ENCODE peak calls at places on chromosome 1, in six cellular contexts. O is dorsolateral prefrontal cortex, D is lower lobe of right lung, G is lung, F is GM12865, Z is fibroblast of villous mesenchyme. X is an unnamed sample.

GRCh38 chr1:56798053-56798471 is 21.1 kb downstream of the FYB2 start:
- DNase-seq in G (no peak), D (no peak), Z (no peak), O (no peak), F (no peak), X (peak; percentile 40)

GRCh38 chr1:167441222-167441621 is 77.1 kb downstream of the CD247 start:
- DNase-seq in G (no peak), O (no peak), F (no peak), Z (no peak), D (no peak), X (no peak)

GRCh38 chr1:166489670-166490436 is 323.1 kb upstream of the FAM78B start:
- DNase-seq in G (peak; percentile 30), Z (peak; percentile 63), D (peak; percentile 54), O (no peak), F (peak; percentile 88), X (peak; percentile 28)

GRCh38 chr1:52629021-52629643 is 3.8 kb upstream of the SHISAL2A start:
- DNase-seq in G (no peak), D (no peak), F (no peak), Z (no peak), O (peak; percentile 9), X (peak; percentile 13)

GRCh38 chr1:93394514-93394913 is 48.8 kb downstream of the DR1 start:
- DNase-seq in F (no peak), O (no peak), D (no peak), Z (no peak), G (no peak), X (no peak)

GRCh38 chr1:89974211-89974610 is 20.7 kb upstream of the ZNF326 start:
- DNase-seq in F (no peak), Z (no peak), D (no peak), G (no peak), O (no peak), X (peak; percentile 99)

GRCh38 chr1:6071219-6071618 is 25.5 kb downstream of the KCNAB2 start:
- DNase-seq in O (no peak), D (no peak), Z (no peak), F (no peak), G (no peak), X (no peak)

GRCh38 chr1:86356247-86356646 is 39.9 kb downstream of the ODF2L start:
- DNase-seq in F (no peak), D (peak; percentile 39), O (no peak), Z (no peak), G (no peak), X (no peak)

GRCh38 chr1:32393832-32394140 is 455 bp downstream of the BSDC1 start:
- DNase-seq in G (no peak), D (peak; percentile 68), F (peak; percentile 35), Z (no peak), O (peak; percentile 51), X (no peak)

GRCh38 chr1:168865850-168866620 is 137.0 kb upstream of the DPT start:
- DNase-seq in O (no peak), G (no peak), Z (no peak), F (peak; percentile 43), D (no peak), X (no peak)

GRCh38 chr1:93594603-93594880 is 87.1 kb downstream of the BCAR3 start:
- DNase-seq in D (no peak), O (no peak), F (no peak), Z (peak; percentile 67), G (no peak), X (no peak)

GRCh38 chr1:29782846-29783500 is 546.7 kb downstream of the PTPRU start:
- DNase-seq in G (peak; percentile 13), O (no peak), D (no peak), Z (no peak), F (no peak), X (no peak)

GRCh38 chr1:228274452-228275153 is 66.8 kb downstream of the OBSCN start:
- DNase-seq in Z (no peak), G (no peak), F (no peak), D (peak; percentile 40), O (no peak), X (no peak)
- H3K4me3 ChIP-seq in Z (no peak overlapping the region), G (no peak overlapping the region), F (no peak overlapping the region), D (peak overlapping the region; percentile 73), O (no peak overlapping the region), X (no peak overlapping the region)

GRCh38 chr1:233614743-233615521 is 1.0 kb downstream of the KCNK1 start:
- DNase-seq in D (no peak), O (peak; percentile 34), G (no peak), F (peak; percentile 83), Z (no peak), X (peak; percentile 65)

GRCh38 chr1:233617025-233617424 is 3.1 kb downstream of the KCNK1 start:
- DNase-seq in D (no peak), O (no peak), G (no peak), Z (no peak), F (peak; percentile 61), X (no peak)

GRCh38 chr1:233614173-233614742 is 352 bp downstream of the KCNK1 start:
- DNase-seq in O (no peak), F (peak; percentile 78), G (no peak), D (peak; percentile 51), Z (peak; percentile 45), X (peak; percentile 61)

GRCh38 chr1:233613252-233614172 is at the start of gene KCNK1:
- DNase-seq in D (peak; percentile 87), Z (peak; percentile 85), G (peak; percentile 79), F (peak; percentile 57), O (peak; percentile 65), X (peak; percentile 85)

GRCh38 chr1:233615571-233615970 is 1.7 kb downstream of the KCNK1 start:
- DNase-seq in F (no peak), Z (no peak), O (no peak), G (no peak), D (no peak), X (no peak)
- H3K4me3 ChIP-seq in F (peak overlapping the region; percentile 80), Z (no peak overlapping the region), O (peak overlapping the region; percentile 70), G (no peak overlapping the region), D (peak overlapping the region; percentile 60), X (peak overlapping the region; percentile 62)

DNA sequence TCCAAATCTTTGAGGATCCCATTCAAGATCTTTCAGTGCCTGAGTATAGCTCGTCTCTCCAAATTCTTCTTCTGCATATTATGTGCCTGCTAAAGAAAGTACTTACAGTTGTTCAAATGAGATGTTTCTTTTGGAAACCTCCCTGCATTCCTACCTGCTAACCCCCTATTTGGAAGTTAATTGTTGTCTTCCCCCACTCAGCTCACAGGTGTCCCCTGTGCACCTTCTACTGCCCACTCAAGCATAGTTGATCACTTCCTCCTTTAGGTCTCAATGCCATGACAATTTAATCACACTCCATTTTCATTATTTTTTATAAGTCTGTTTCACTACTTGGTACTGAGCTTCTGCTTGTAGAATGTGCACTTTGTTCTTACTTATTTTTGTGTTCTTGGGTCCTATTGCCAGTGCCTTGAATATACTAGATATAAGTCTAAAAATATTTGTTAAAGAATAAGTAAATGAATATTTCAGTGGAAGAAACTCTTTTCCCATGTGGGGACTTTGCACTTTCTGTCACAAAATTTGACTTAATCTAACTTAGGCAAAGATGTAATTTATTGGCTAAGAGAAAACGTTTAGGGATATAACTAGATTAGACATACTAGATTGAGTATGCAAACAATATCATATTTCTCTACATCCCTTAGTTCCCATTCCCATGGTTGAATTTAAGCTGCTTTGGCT is 16.2 kb upstream of the PTPRC start:
- DNase-seq in G (no peak), D (no peak), F (peak; percentile 72), O (no peak), Z (no peak), X (no peak)
- H3K4me3 ChIP-seq in G (no peak overlapping the region), D (no peak overlapping the region), F (peak overlapping the region; percentile 34), O (no peak overlapping the region), Z (no peak overlapping the region), X (no peak overlapping the region)

DNA sequence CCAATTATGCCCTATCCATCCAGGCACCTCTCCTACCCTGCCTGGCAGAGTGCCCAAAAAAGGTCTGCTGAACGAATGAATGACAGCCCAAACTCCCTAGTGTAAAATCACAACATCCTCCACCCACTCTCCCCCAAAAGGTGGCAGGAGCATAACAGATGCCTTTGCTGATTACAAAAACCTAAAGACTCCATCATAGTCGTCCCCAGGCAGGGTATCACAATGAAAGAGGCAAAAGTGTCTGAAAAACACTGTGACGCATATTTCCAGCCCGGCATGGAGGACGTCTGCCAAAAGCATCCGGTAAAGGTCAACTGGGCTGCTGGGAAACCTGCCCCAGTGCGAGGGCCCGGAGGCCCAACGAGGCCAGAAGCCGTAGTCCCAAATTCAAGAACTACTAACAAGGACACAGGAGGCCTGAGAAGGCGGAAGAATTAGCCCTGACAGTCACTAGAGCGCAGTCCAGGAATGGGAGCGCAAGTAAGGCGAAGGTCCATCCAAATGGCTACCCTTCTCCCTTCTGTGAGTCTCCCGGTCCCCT is 578 bp downstream of the SMIM12 start:
- DNase-seq in D (no peak), O (no peak), G (peak; percentile 33), F (peak; percentile 25), Z (peak; percentile 30), X (no peak)
- H3K4me3 ChIP-seq in D (peak overlapping the region; percentile 100), O (peak overlapping the region; percentile 88), G (peak overlapping the region; percentile 78), F (peak overlapping the region; percentile 98), Z (peak overlapping the region; percentile 80), X (peak overlapping the region; percentile 88)

GRCh38 chr1:149848811-149849210 is 50.6 kb upstream of the BOLA1 start:
- DNase-seq in F (peak; percentile 8), G (no peak), Z (peak; percentile 20), O (no peak), D (no peak), X (no peak)
- H3K4me3 ChIP-seq in F (peak overlapping the region; percentile 93), G (no peak overlapping the region), Z (peak overlapping the region; percentile 77), O (no peak overlapping the region), D (peak overlapping the region; percentile 57), X (peak overlapping the region; percentile 94)

DNA sequence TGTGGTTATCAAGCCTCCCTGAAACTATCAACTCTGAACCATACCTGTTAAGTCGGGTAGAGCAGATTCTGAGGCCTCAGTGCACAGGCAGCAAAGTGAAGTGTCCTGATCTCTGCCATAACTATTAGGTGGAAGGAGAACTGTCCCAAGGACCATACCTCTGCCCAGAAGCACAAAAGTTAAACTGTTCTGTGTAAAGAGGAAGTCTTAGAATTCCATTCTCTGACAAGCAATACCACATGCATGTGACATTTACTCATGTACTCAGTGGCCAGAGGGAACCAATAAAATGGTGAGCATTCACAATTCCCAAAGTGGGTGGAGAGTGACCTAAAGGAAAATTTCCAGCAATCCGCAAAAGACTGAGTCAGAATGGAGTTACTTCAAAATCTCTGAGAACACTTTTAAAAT is 61.0 kb downstream of the TOR3A start:
- DNase-seq in O (no peak), F (no peak), Z (peak; percentile 99), G (no peak), D (no peak), X (peak; percentile 93)
- H3K4me3 ChIP-seq in O (no peak overlapping the region), F (no peak overlapping the region), Z (peak overlapping the region; percentile 80), G (no peak overlapping the region), D (peak overlapping the region; percentile 22), X (peak overlapping the region; percentile 55)